ENCODE peak calls at places on chromosomes 11 and 22, in six cellular contexts. A is pancreas, Y is frontal cortex, T is NCI-H460, R is HEK293T, B is GF-D8. N is an unnamed sample.

GRCh38 chr11:76695767-76696166 is 25.2 kb upstream of the LRRC32 start:
- DNase-seq in T (no peak), B (no peak), Y (peak), R (no peak), A (no peak), N (peak)

GRCh38 chr11:4123218-4123617 is 28.6 kb downstream of the RRM1 start:
- DNase-seq in Y (no peak), R (no peak), T (no peak), B (no peak), A (no peak), N (no peak)

GRCh38 chr11:67648796-67649613 is 1.5 kb downstream of the ACY3 start:
- DNase-seq in A (no peak), T (no peak), B (no peak), Y (no peak), R (no peak), N (peak)

GRCh38 chr11:67301951-67302516 is 1.3 kb upstream of the SSH3 start:
- DNase-seq in R (peak), A (peak), B (peak), T (peak), Y (peak), N (peak)

GRCh38 chr11:67280791-67281551 is 8.1 kb upstream of the ANKRD13D start:
- DNase-seq in T (no peak), B (no peak), Y (no peak), R (no peak), A (no peak), N (no peak)

GRCh38 chr22:50162391-50162956 is 8.1 kb upstream of the PANX2 start:
- DNase-seq in A (no peak), T (no peak), B (no peak), Y (no peak), R (no peak), N (peak)

GRCh38 chr22:38468761-38469305 is 937 bp downstream of the KDELR3 start:
- DNase-seq in Y (no peak), B (no peak), T (no peak), A (no peak), R (no peak), N (no peak)

GRCh38 chr11:59918494-59918893 is 19.7 kb upstream of the OOSP1 start:
- DNase-seq in Y (no peak), B (no peak), T (no peak), A (no peak), R (no peak), N (peak)

GRCh38 chr11:59182457-59183151 is 10.7 kb downstream of the DTX4 start:
- DNase-seq in A (no peak), T (no peak), Y (no peak), R (no peak), B (no peak), N (no peak)

N was measured in MV-4-11.